ENCODE peak calls at places on chromosomes 16 and 17, in four cellular contexts. H, O, L and V are unnamed samples.

GRCh38 chr16:69444873-69445517 is 20.6 kb downstream of the CYB5B start:
- DNase-seq in L (no peak), H (no peak), O (no peak), V (no peak)

GRCh38 chr16:57735755-57736418 is at the start of gene KATNB1:
- DNase-seq in H (no peak), O (no peak), L (no peak), V (no peak)

GRCh38 chr17:80773243-80773991 is 218.2 kb upstream of the CHMP6 start:
- DNase-seq in O (no peak), H (peak; percentile 78), L (no peak), V (no peak)

GRCh38 chr16:17544785-17545184 is 74.0 kb upstream of the XYLT1 start:
- DNase-seq in O (no peak), H (no peak), L (no peak), V (no peak)

GRCh38 chr16:56965149-56965938 is 3.6 kb downstream of the CETP start:
- DNase-seq in O (no peak), L (no peak), H (no peak), V (no peak)

GRCh38 chr17:36726199-36726598 is 124.8 kb downstream of the MRM1 start:
- DNase-seq in H (no peak), L (no peak), O (no peak), V (no peak)

GRCh38 chr17:61701978-61702377 is 111.0 kb upstream of the NACA2 start:
- DNase-seq in H (no peak), L (no peak), O (no peak), V (no peak)

GRCh38 chr17:47810901-47811635 is 10.5 kb downstream of the OSBPL7 start:
- DNase-seq in H (no peak), L (no peak), O (no peak), V (no peak)

GRCh38 chr17:31512104-31512740 is 120.7 kb downstream of the RAB11FIP4 start:
- DNase-seq in H (no peak), L (no peak), O (no peak), V (no peak)

GRCh38 chr17:50337956-50338355 is 8.0 kb upstream of the XYLT2 start:
- DNase-seq in L (no peak), O (no peak), H (no peak), V (no peak)

GRCh38 chr16:19704321-19705130 is 13.5 kb downstream of the KNOP1 start:
- DNase-seq in H (no peak), O (no peak), L (no peak), V (no peak)

GRCh38 chr17:82812058-82812457 is 27.8 kb downstream of the ZNF750 start:
- DNase-seq in L (no peak), O (no peak), H (no peak), V (no peak)

GRCh38 chr16:6382787-6383515 is 949.7 kb upstream of the RBFOX1 start:
- DNase-seq in H (no peak), L (no peak), O (no peak), V (no peak)

GRCh38 chr17:31437720-31438400 is 46.4 kb downstream of the RAB11FIP4 start:
- DNase-seq in H (no peak), O (no peak), L (no peak), V (no peak)

GRCh38 chr17:31550389-31551056 is 159.0 kb downstream of the RAB11FIP4 start:
- DNase-seq in O (no peak), H (no peak), L (no peak), V (no peak)

GRCh38 chr17:81921531-81921862 is 3.5 kb upstream of the SIRT7 start:
- DNase-seq in H (no peak), L (no peak), O (no peak), V (no peak)

GRCh38 chr16:11105038-11105903 is 150.7 kb downstream of the SOCS1 start:
- DNase-seq in O (no peak), H (peak; percentile 40), L (no peak), V (no peak)

GRCh38 chr17:39563476-39563875 is 44.2 kb downstream of the NEUROD2 start:
- DNase-seq in O (no peak), L (no peak), H (peak; percentile 55), V (no peak)

GRCh38 chr16:57134982-57135381 is 42.6 kb downstream of the CPNE2 start:
- DNase-seq in H (no peak), O (no peak), L (peak; percentile 13), V (no peak)

GRCh38 chr17:35094902-35095301 is 24.8 kb downstream of the RAD51D start:
- DNase-seq in L (no peak), H (no peak), O (no peak), V (no peak)

GRCh38 chr17:22304667-22305303 is 612.5 kb downstream of the KCNJ18 start:
- DNase-seq in H (no peak), O (no peak), L (no peak), V (no peak)

GRCh38 chr17:22303865-22304264 is 611.5 kb downstream of the KCNJ18 start:
- DNase-seq in L (no peak), O (no peak), H (no peak), V (no peak)

GRCh38 chr17:22301353-22301745 is 609.0 kb downstream of the KCNJ18 start:
- DNase-seq in L (no peak), H (no peak), O (no peak), V (no peak)

GRCh38 chr17:22300731-22301352 is 608.5 kb downstream of the KCNJ18 start:
- DNase-seq in L (no peak), H (peak; percentile 55), O (no peak), V (no peak)

GRCh38 chr17:22303096-22303495 is 610.8 kb downstream of the KCNJ18 start:
- DNase-seq in H (no peak), O (no peak), L (no peak), V (no peak)
- H3K9me3 ChIP-seq in H (no peaks in the 10 kb centered on the region), O (no peaks in the 10 kb centered on the region), L (peaks cover 2% of the 10 kb centered on the region), V (no peaks in the 10 kb centered on the region)

GRCh38 chr17:52751051-52751450 is 592.5 kb upstream of the CA10 start:
- DNase-seq in O (no peak), H (peak; percentile 6), L (no peak), V (no peak)
- H3K9me3 ChIP-seq in O (no peaks in the 10 kb centered on the region), H (no peaks in the 10 kb centered on the region), L (no peaks in the 10 kb centered on the region), V (no peaks in the 10 kb centered on the region)

GRCh38 chr16:3311496-3311895 is 6.2 kb downstream of the ZNF75A start:
- DNase-seq in O (no peak), H (no peak), L (no peak), V (no peak)
- H3K9me3 ChIP-seq in O (peaks cover 86% of the 10 kb centered on the region), H (peaks cover 11% of the 10 kb centered on the region), L (peaks cover 75% of the 10 kb centered on the region), V (peaks cover 41% of the 10 kb centered on the region)

DNA sequence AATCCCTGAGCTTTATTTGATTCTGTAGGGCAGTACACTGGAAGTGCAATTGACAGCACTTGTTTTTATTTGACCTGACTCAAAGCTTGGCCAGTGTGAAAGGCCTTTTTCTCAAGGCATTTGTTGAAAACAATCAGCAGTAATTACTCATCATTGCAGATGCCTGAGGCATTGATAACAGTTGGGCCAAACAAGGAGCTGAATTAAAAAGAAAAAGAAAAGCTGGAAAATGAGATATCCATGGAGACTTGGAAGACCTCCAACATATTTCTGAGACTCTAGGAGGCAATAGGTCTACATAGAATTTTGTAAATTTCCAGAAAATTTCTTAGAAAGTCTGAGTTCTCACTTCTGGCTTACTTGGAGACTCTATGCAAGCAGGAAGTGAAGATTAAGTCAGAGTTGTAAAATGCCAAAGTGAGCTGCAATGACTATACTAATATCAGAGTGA is 200.8 kb upstream of the KCNJ16 start:
- DNase-seq in O (no peak), H (no peak), L (no peak), V (no peak)
- H3K9me3 ChIP-seq in O (no peaks in the 10 kb centered on the region), H (peaks cover 9% of the 10 kb centered on the region), L (no peaks in the 10 kb centered on the region), V (no peaks in the 10 kb centered on the region)

DNA sequence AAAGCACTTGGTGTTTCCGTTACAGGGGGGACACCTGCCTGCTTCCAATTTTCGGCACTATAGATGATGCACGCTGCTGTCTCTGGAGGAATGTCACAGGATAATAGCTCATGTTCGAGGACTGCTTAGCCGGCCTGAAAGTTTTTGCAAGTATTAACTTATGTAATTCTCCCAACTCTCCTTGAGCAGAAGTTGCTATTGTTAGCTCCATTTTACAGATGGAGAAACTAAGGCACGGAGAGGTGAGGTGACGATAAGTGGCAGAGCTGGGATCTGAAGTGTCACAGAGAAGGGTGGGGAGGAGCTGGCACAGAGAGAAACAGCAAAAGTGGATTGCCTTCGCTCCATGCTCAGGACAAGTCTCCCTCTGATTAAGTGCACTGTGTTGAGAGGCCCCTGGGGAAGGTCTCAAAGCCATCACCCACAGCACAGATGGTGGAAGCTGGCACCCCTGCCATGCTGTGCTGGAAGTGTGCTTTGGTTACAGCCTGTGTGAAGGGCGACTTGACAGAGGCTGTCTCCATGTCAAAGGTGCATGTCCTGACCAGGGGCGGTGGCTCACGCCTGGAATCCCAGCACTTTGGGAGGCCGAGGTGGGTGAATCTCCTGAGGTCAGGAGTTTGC is 40.8 kb upstream of the MEAK7 start:
- DNase-seq in O (no peak), H (no peak), L (no peak), V (no peak)
- H3K9me3 ChIP-seq in O (no peaks in the 10 kb centered on the region), H (no peaks in the 10 kb centered on the region), L (no peaks in the 10 kb centered on the region), V (no peaks in the 10 kb centered on the region)

DNA sequence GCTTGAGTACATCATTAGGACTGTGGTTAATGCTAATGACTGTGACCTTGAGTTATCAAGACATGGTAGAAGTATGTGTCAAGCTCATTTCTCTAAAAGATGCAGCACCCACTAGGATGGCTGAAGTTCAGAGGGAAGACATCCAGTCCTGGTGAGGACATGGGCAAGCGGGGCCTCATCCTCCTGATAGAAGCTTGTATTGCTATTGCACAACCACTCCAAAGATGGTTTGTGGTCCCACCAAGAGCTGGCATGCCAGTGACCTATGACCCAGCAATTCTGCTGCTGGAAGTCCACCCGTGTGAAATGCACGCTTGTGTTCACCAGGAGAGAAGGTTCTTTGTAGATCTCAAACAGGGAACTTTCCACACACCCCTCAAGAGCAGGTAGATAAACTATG is 14.2 kb downstream of the SOX8 start:
- DNase-seq in L (no peak), H (no peak), O (no peak), V (no peak)
- H3K9me3 ChIP-seq in L (no peaks in the 10 kb centered on the region), H (no peaks in the 10 kb centered on the region), O (no peaks in the 10 kb centered on the region), V (no peaks in the 10 kb centered on the region)